ENCODE peak calls at places on chromosomes 3 and 15, in nine cellular contexts. Z is tibial artery, L is heart right ventricle, O is sigmoid colon, H is pancreas, P is NT2/D1, N is OCI-LY7, W is mesendoderm, U is brain microvascular endothelial cell. Y is an unnamed sample. For H3K36me3, the result is how much of the 10 kb centered on the place peaks cover.

GRCh38 chr3:100978036-100978659 is 15.1 kb downstream of the ABI3BP start:
- DNase-seq in H (no peak), W (no peak), N (no peak), O (peak), L (no peak), U (no peak), Z (no peak), P (no peak), Y (no peak)

GRCh38 chr15:25670025-25670554 is 193.0 kb downstream of the ATP10A start:
- DNase-seq in W (peak), Z (peak), H (no peak), O (peak), U (peak), N (no peak), P (peak), L (peak), Y (peak)

GRCh38 chr3:125055913-125056705 is at the start of gene HEG1:
- DNase-seq in N (peak), Z (peak), U (peak), W (peak), L (peak), H (peak), O (peak), P (no peak), Y (peak)

GRCh38 chr3:146080578-146080977 is 80.4 kb downstream of the PLOD2 start:
- DNase-seq in O (no peak), L (no peak), W (no peak), H (no peak), N (no peak), P (no peak), Z (no peak), U (no peak), Y (no peak)

GRCh38 chr3:166752214-166752613 is 627.9 kb downstream of the ZBBX start:
- DNase-seq in Z (no peak), U (no peak), H (no peak), P (no peak), O (no peak), L (no peak), W (no peak), N (no peak), Y (no peak)

GRCh38 chr15:80550910-80551265 is 144.2 kb upstream of the ABHD17C start:
- DNase-seq in H (no peak), N (no peak), Z (no peak), O (no peak), U (peak), W (no peak), P (no peak), L (no peak), Y (peak)

GRCh38 chr15:101657968-101658784 is 6.0 kb upstream of the TM2D3 start:
- DNase-seq in Z (no peak), O (no peak), L (peak), P (no peak), H (no peak), W (no peak), U (no peak), N (no peak), Y (no peak)

GRCh38 chr15:65576669-65577068 is 34.3 kb downstream of the INTS14 start:
- DNase-seq in H (no peak), Z (no peak), O (no peak), N (no peak), U (peak), P (no peak), W (no peak), L (no peak), Y (peak)

GRCh38 chr15:77632760-77633133 is at the start of gene LINGO1:
- DNase-seq in H (peak), N (no peak), P (no peak), W (peak), U (no peak), O (no peak), Z (no peak), L (peak), Y (peak)

GRCh38 chr3:34106879-34107278 is 308.4 kb downstream of the PDCD6IP start:
- DNase-seq in H (no peak), U (peak), N (peak), O (no peak), P (peak), L (no peak), W (peak), Z (no peak), Y (peak)

GRCh38 chr15:40550381-40551037 is 14.3 kb downstream of the CCDC32 start:
- DNase-seq in L (no peak), P (no peak), W (no peak), O (no peak), U (no peak), H (no peak), Z (no peak), N (peak), Y (no peak)

GRCh38 chr15:56732135-56732880 is 1.0 kb downstream of the ZNF280D start:
- DNase-seq in L (peak), P (no peak), W (peak), O (no peak), N (peak), H (no peak), Z (no peak), U (peak), Y (peak)

GRCh38 chr3:153163349-153164008 is 1.5 kb downstream of the RAP2B start:
- DNase-seq in O (no peak), Z (no peak), W (no peak), H (no peak), L (peak), P (no peak), N (peak), U (no peak), Y (peak)

GRCh38 chr3:127959873-127960272 is 44.8 kb downstream of the KBTBD12 start:
- DNase-seq in U (peak), H (no peak), O (no peak), Z (no peak), N (no peak), W (peak), L (peak), P (peak), Y (peak)

GRCh38 chr3:47418167-47419082 is 37.6 kb downstream of the PTPN23 start:
- DNase-seq in H (peak), U (no peak), O (no peak), Z (no peak), L (no peak), W (peak), N (no peak), P (no peak), Y (no peak)

GRCh38 chr3:1439395-1439794 is 346.6 kb downstream of the CNTN6 start:
- DNase-seq in L (no peak), P (peak), Z (no peak), H (peak), W (peak), O (no peak), U (peak), N (peak), Y (no peak)

GRCh38 chr3:156811092-156811862 is 14.9 kb upstream of the LEKR1 start:
- DNase-seq in L (no peak), N (no peak), H (no peak), Z (no peak), P (no peak), W (no peak), O (no peak), U (no peak), Y (peak)

GRCh38 chr3:41267975-41268640 is 68.8 kb downstream of the CTNNB1 start:
- DNase-seq in O (no peak), L (no peak), Z (no peak), N (no peak), U (peak), W (peak), H (no peak), P (no peak), Y (peak)

GRCh38 chr3:55524565-55525244 is 37.6 kb upstream of the WNT5A start:
- DNase-seq in Z (no peak), H (no peak), W (no peak), O (no peak), P (no peak), L (no peak), N (no peak), U (no peak), Y (peak)

GRCh38 chr15:93213281-93213680 is 124.3 kb upstream of the RGMA start:
- DNase-seq in P (no peak), W (no peak), H (no peak), O (no peak), Z (no peak), N (no peak), U (no peak), L (peak), Y (no peak)

GRCh38 chr15:95025924-95026728 is 794.8 kb downstream of the MCTP2 start:
- DNase-seq in P (no peak), N (peak), L (peak), H (no peak), Z (peak), O (peak), U (peak), W (peak), Y (peak)

GRCh38 chr15:83300826-83301225 is 16.4 kb upstream of the BNC1 start:
- DNase-seq in O (no peak), H (no peak), Z (no peak), W (no peak), P (no peak), U (no peak), N (no peak), L (no peak), Y (no peak)

GRCh38 chr15:42974202-42974862 is 53.8 kb upstream of the TTBK2 start:
- DNase-seq in L (no peak), P (no peak), U (no peak), O (no peak), H (no peak), Z (no peak), N (no peak), W (no peak), Y (no peak)
- H3K36me3 ChIP-seq in L (under half), P (under half), U (under half), O (under half), H (under half), Z (half or more), N (half or more), W (under half), Y (half or more)

DNA sequence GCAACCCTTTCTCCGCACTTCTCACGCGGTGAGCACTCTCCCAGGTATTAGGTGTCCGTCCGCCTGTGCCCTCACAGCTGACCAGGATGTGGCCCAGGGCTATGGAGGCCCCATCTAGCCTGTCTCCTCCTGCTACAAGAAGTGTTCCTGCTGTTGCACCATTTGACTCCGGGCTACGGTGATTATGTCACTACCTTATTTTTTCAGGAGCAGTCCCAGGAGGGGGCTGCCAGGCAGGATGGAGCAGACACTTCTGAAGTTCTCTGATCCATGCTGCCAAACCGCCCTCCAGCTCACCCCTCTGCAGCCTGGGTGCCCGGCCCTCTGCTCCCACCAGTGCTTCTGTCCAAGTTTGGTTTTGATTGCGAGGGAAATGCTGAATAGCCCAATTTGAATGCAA is 36.9 kb downstream of the ZXDC start:
- DNase-seq in U (no peak), P (no peak), O (peak), N (no peak), H (no peak), Z (no peak), W (no peak), L (no peak), Y (no peak)
- H3K36me3 ChIP-seq in U (under half), P (half or more), O (under half), N (under half), H (under half), Z (half or more), W (under half), L (under half), Y (half or more)

GRCh38 chr3:23580337-23580736 is 225.4 kb upstream of the UBE2E1 start:
- DNase-seq in W (no peak), U (peak), N (no peak), P (no peak), L (no peak), O (no peak), H (no peak), Z (no peak), Y (peak)
- H3K36me3 ChIP-seq in W (under half), U (under half), N (under half), P (under half), L (under half), O (under half), H (under half), Z (under half), Y (under half)

GRCh38 chr3:28335246-28335645 is 13.3 kb upstream of the ZCWPW2 start:
- DNase-seq in O (no peak), Z (no peak), N (no peak), W (no peak), P (no peak), H (no peak), L (no peak), U (no peak), Y (no peak)
- H3K36me3 ChIP-seq in O (under half), Z (under half), N (under half), W (under half), P (half or more), H (under half), L (under half), U (under half), Y (half or more)

GRCh38 chr3:179661777-179662176 is 8.9 kb downstream of the USP13 start:
- DNase-seq in O (no peak), P (no peak), Z (no peak), U (no peak), L (no peak), W (no peak), N (no peak), H (no peak), Y (no peak)
- H3K36me3 ChIP-seq in O (under half), P (under half), Z (under half), U (under half), L (under half), W (under half), N (under half), H (under half), Y (under half)